ENCODE peak calls at places on chromosomes 12 and 14, in nine cellular contexts. K is thyroid gland, T is hepatocyte, I is OCI-LY7, C is tibial nerve, M is cardiac muscle cell, A is endothelial cell, W is psoas muscle, O is A549. J is an unnamed sample.

GRCh38 chr12:58067610-58068387 is 126.4 kb downstream of the ATP23 start:
- DNase-seq in K (no peak), T (no peak), I (no peak), C (no peak), M (peak; percentile 29), A (no peak), W (no peak), O (no peak), J (no peak)

GRCh38 chr12:106814649-106815048 is 40.2 kb downstream of the RIC8B start:
- DNase-seq in K (no peak), T (no peak), I (no peak), C (no peak), M (no peak), A (no peak), W (no peak), O (no peak), J (no peak)

GRCh38 chr12:32261638-32262037 is 137.7 kb upstream of the FGD4 start:
- DNase-seq in K (no peak), T (no peak), I (peak; percentile 87), C (no peak), M (peak; percentile 19), A (no peak), W (no peak), O (no peak), J (no peak)

GRCh38 chr12:115227137-115227615 is 543.2 kb upstream of the TBX3 start:
- DNase-seq in K (no peak), T (peak; percentile 80), I (no peak), C (no peak), M (peak; percentile 60), A (no peak), W (peak; percentile 75), O (peak; percentile 85), J (no peak)

GRCh38 chr14:59133202-59133601 is 55.3 kb upstream of the DAAM1 start:
- DNase-seq in K (no peak), T (no peak), I (no peak), C (no peak), M (peak; percentile 29), A (no peak), W (no peak), O (no peak), J (no peak)

GRCh38 chr12:49309361-49309760 is 13.7 kb upstream of the TROAP start:
- DNase-seq in K (peak; percentile 20), T (no peak), I (no peak), C (no peak), M (no peak), A (no peak), W (no peak), O (no peak), J (no peak)

GRCh38 chr12:23534196-23534595 is 415.3 kb downstream of the SOX5 start:
- DNase-seq in K (no peak), T (no peak), I (no peak), C (no peak), M (no peak), A (no peak), W (no peak), O (no peak), J (no peak)

GRCh38 chr12:42617622-42618021 is 28.1 kb upstream of the PRICKLE1 start:
- DNase-seq in K (no peak), T (no peak), I (no peak), C (no peak), M (no peak), A (no peak), W (no peak), O (no peak), J (no peak)

GRCh38 chr12:100248886-100249285 is 18.0 kb downstream of the DEPDC4 start:
- DNase-seq in K (no peak), T (no peak), I (no peak), C (no peak), M (no peak), A (no peak), W (no peak), O (no peak), J (no peak)

GRCh38 chr14:103445783-103446182 is 60.6 kb downstream of the MARK3 start:
- DNase-seq in K (no peak), T (no peak), I (no peak), C (no peak), M (no peak), A (no peak), W (no peak), O (no peak), J (no peak)

GRCh38 chr12:27193854-27194544 is 50.1 kb upstream of the STK38L start:
- DNase-seq in K (no peak), T (peak; percentile 38), I (no peak), C (no peak), M (peak; percentile 87), A (no peak), W (no peak), O (no peak), J (no peak)

GRCh38 chr14:61177279-61178225 is 103.6 kb downstream of the TMEM30B start:
- DNase-seq in K (peak; percentile 80), T (no peak), I (no peak), C (no peak), M (no peak), A (no peak), W (no peak), O (no peak), J (no peak)

GRCh38 chr12:46933947-46934346 is 108.2 kb upstream of the SLC38A4 start:
- DNase-seq in K (no peak), T (peak; percentile 39), I (peak; percentile 7), C (no peak), M (peak; percentile 77), A (peak; percentile 8), W (no peak), O (peak; percentile 22), J (peak; percentile 40)

GRCh38 chr12:15712823-15713663 is 76.1 kb downstream of the EPS8 start:
- DNase-seq in K (peak; percentile 80), T (peak; percentile 33), I (no peak), C (peak; percentile 49), M (peak; percentile 34), A (no peak), W (no peak), O (no peak), J (no peak)

GRCh38 chr12:123396954-123397353 is 13.0 kb downstream of the KMT5A start:
- DNase-seq in K (no peak), T (no peak), I (no peak), C (no peak), M (no peak), A (no peak), W (no peak), O (no peak), J (no peak)

GRCh38 chr12:119705182-119705581 is 37.2 kb downstream of the PRKAB1 start:
- DNase-seq in K (no peak), T (no peak), I (no peak), C (no peak), M (no peak), A (no peak), W (no peak), O (no peak), J (no peak)

DNA sequence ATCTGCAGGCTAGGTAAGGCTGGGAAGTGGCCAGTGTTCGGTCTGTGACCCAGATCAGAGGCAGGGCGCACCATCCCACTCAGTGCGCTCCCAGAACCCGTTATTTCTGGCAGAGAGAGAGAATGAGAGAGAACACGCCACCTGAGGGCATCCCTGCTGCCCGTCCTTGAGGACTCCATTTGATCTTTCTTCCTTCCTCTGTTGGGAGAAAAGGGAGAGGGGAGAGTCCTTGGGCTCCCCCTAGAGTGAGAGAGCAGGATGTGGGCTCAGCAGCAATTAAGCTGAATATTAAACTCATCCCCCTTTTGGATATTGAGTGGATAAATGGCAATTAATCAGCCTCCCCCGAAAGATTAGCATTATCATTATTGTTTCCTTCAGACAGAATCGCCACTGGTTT is 70.6 kb downstream of the IFT43 start:
- DNase-seq in K (no peak), T (no peak), I (peak; percentile 8), C (no peak), M (peak; percentile 19), A (no peak), W (no peak), O (peak; percentile 20), J (no peak)
- TF ChIP-seq CTCF in K (no peak), T (no peak), I (peak; percentile 72), C (no peak), M (peak; percentile 59), A (peak; percentile 22), W (peak; percentile 24), O (peak; percentile 33), J (peak; percentile 24)

GRCh38 chr14:50542941-50543418 is 10.6 kb upstream of the MAP4K5 start:
- DNase-seq in K (peak; percentile 37), T (peak; percentile 74), I (peak; percentile 70), C (no peak), M (peak; percentile 67), A (peak; percentile 48), W (no peak), O (peak; percentile 33), J (peak; percentile 47)
- TF ChIP-seq CTCF in K (peak; percentile 45), T (peak; percentile 53), I (peak; percentile 79), C (peak; percentile 43), M (peak; percentile 57), A (peak; percentile 72), W (peak; percentile 55), O (peak; percentile 64), J (peak; percentile 47)

DNA sequence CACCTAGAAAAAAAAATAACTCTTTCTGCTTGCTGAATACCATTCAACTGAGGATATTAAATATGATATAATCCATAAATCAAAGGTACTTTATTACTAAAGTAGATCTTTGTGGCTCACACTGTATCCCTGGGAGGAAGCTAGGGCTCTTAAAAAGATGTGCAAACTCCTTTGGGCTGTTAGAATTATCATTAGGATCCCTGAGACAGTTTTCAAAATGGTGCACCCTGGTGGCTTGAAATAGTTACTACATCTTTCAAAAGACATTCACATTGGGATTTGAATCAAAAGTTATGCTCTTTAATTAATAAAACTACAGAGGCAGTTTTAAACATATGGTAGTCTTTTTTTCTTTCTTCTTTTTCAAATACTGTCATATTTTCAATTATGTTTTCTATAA is 228.5 kb upstream of the G2E3 start:
- DNase-seq in K (no peak), T (no peak), I (peak; percentile 17), C (no peak), M (peak; percentile 14), A (no peak), W (no peak), O (no peak), J (no peak)
- TF ChIP-seq CTCF in K (no peak), T (peak; percentile 22), I (peak; percentile 78), C (no peak), M (peak; percentile 38), A (peak; percentile 70), W (peak; percentile 15), O (no peak), J (peak; percentile 34)

GRCh38 chr14:98847520-98848468 is 424.2 kb downstream of the BCL11B start:
- DNase-seq in K (no peak), T (no peak), I (no peak), C (no peak), M (no peak), A (no peak), W (no peak), O (no peak), J (no peak)

GRCh38 chr14:98858158-98858557 is 413.8 kb downstream of the BCL11B start:
- DNase-seq in K (no peak), T (no peak), I (no peak), C (no peak), M (no peak), A (no peak), W (no peak), O (no peak), J (no peak)

GRCh38 chr14:98855926-98856325 is 416.1 kb downstream of the BCL11B start:
- DNase-seq in K (no peak), T (no peak), I (no peak), C (no peak), M (no peak), A (no peak), W (no peak), O (no peak), J (no peak)

GRCh38 chr14:98858561-98858960 is 413.4 kb downstream of the BCL11B start:
- DNase-seq in K (no peak), T (no peak), I (no peak), C (no peak), M (no peak), A (no peak), W (no peak), O (no peak), J (no peak)

GRCh38 chr14:98853063-98853729 is 418.8 kb downstream of the BCL11B start:
- DNase-seq in K (no peak), T (no peak), I (no peak), C (no peak), M (no peak), A (no peak), W (no peak), O (no peak), J (no peak)
- TF ChIP-seq CTCF in K (no peak), T (no peak), I (no peak), C (no peak), M (no peak), A (no peak), W (no peak), O (no peak), J (no peak)